ENCODE peak calls at places on chromosomes 11 and 22, in five cellular contexts. U, K, S, J and X are unnamed samples. For H3K4me1, the result is how much of the 10 kb centered on the place peaks cover.

GRCh38 chr22:28541137-28541536 is 138.5 kb downstream of the TTC28 start:
- DNase-seq in U (no peak), S (no peak), J (no peak), K (no peak), X (no peak)

GRCh38 chr11:2987881-2988280 is 4.2 kb downstream of the NAP1L4 start:
- DNase-seq in U (no peak), S (no peak), K (peak), J (no peak), X (no peak)

GRCh38 chr11:44320289-44320973 is 10.5 kb upstream of the ALX4 start:
- DNase-seq in K (no peak), J (no peak), S (no peak), U (no peak), X (no peak)

GRCh38 chr11:109865558-109866186 is 227.5 kb upstream of the ZC3H12C start:
- DNase-seq in J (no peak), U (no peak), K (no peak), S (no peak), X (peak)

GRCh38 chr11:18324381-18324780 is 2.0 kb downstream of the GTF2H1 start:
- DNase-seq in J (no peak), S (no peak), K (no peak), U (no peak), X (no peak)

GRCh38 chr11:70854891-70855556 is 397.4 kb downstream of the SHANK2 start:
- DNase-seq in J (no peak), S (no peak), U (no peak), K (no peak), X (no peak)

GRCh38 chr11:22225190-22225589 is 32.3 kb downstream of the ANO5 start:
- DNase-seq in S (no peak), K (no peak), J (no peak), U (no peak), X (no peak)

GRCh38 chr11:109138200-109138599 is 283.8 kb upstream of the C11orf87 start:
- DNase-seq in U (no peak), K (no peak), J (peak), S (no peak), X (no peak)

GRCh38 chr11:133082851-133083488 is 449.3 kb downstream of the OPCML start:
- DNase-seq in U (no peak), S (peak), K (peak), J (peak), X (peak)

GRCh38 chr22:19701420-19702145 is 12.7 kb upstream of the SEPTIN5 start:
- DNase-seq in J (no peak), S (no peak), U (peak), K (no peak), X (no peak)

GRCh38 chr11:36600155-36600554 is 2.1 kb upstream of the RAG2 start:
- DNase-seq in J (no peak), U (no peak), K (no peak), S (no peak), X (no peak)
- H3K4me1 ChIP-seq in J (under half), U (under half), K (under half), S (under half), X (under half)

GRCh38 chr11:95338430-95338991 is 107.5 kb upstream of the SESN3 start:
- DNase-seq in S (peak), U (peak), K (no peak), J (peak), X (no peak)
- H3K4me3 ChIP-seq in S (no peak), U (no peak), K (no peak), J (no peak), X (no peak)

DNA sequence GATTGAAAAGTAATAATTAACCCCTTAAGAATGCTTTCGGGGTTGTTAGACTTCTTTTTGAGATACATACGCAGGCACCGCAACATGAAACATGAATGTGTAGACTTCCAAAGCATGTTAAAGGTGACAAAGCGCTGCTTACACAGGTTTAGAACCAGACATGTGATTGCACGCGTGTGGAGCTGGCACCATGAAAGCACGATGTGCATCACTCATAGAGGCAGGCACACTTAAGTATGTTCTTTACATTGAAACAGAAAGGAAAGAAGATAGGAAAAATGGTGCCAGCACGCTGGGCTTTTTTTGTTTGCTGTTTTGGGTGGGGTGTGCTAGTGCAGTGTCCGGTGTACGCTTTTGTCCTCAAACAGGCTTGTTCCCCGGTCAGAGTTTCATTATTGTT is 83.6 kb upstream of the PPARA start:
- DNase-seq in S (peak), J (no peak), U (peak), K (peak), X (no peak)
- H3K4me1 ChIP-seq in S (under half), J (under half), U (under half), K (under half), X (half or more)

GRCh38 chr11:134950692-134951304 is 538.8 kb upstream of the B3GAT1 start:
- DNase-seq in J (peak), S (no peak), U (no peak), K (no peak), X (no peak)
- H3K4me3 ChIP-seq in J (no peak), S (no peak), U (no peak), K (no peak), X (no peak)

GRCh38 chr11:119712006-119712405 is 17.0 kb downstream of the NECTIN1 start:
- DNase-seq in U (no peak), J (no peak), S (no peak), K (no peak), X (no peak)

GRCh38 chr11:119714189-119714588 is 14.8 kb downstream of the NECTIN1 start:
- DNase-seq in J (no peak), K (no peak), U (no peak), S (no peak), X (no peak)

GRCh38 chr11:119714590-119714989 is 14.4 kb downstream of the NECTIN1 start:
- DNase-seq in S (no peak), J (no peak), K (no peak), U (no peak), X (no peak)

GRCh38 chr11:119712459-119713360 is 16.3 kb downstream of the NECTIN1 start:
- DNase-seq in U (no peak), S (no peak), J (no peak), K (no peak), X (no peak)

GRCh38 chr11:119713361-119714040 is 15.5 kb downstream of the NECTIN1 start:
- DNase-seq in J (no peak), K (peak), S (no peak), U (no peak), X (no peak)
- H3K4me1 ChIP-seq in J (under half), K (under half), S (under half), U (under half), X (under half)

GRCh38 chr22:37263966-37264887 is 18.1 kb upstream of the CYTH4 start:
- DNase-seq in U (no peak), S (no peak), J (no peak), K (no peak), X (no peak)

GRCh38 chr22:37267128-37267587 is 15.2 kb upstream of the CYTH4 start:
- DNase-seq in J (peak), S (peak), U (no peak), K (peak), X (peak)

GRCh38 chr22:37269930-37270678 is 12.2 kb upstream of the CYTH4 start:
- DNase-seq in K (no peak), U (peak), J (no peak), S (no peak), X (no peak)

GRCh38 chr22:37267661-37268413 is 14.5 kb upstream of the CYTH4 start:
- DNase-seq in U (no peak), S (no peak), K (no peak), J (no peak), X (no peak)

GRCh38 chr22:37266581-37267127 is 15.7 kb upstream of the CYTH4 start:
- DNase-seq in K (no peak), J (no peak), U (no peak), S (no peak), X (no peak)
- H3K4me3 ChIP-seq in K (no peak), J (no peak), U (no peak), S (no peak), X (no peak)

GRCh38 chr11:73322986-73323306 is 14.9 kb downstream of the ARHGEF17 start:
- DNase-seq in S (no peak), U (no peak), J (no peak), K (no peak), X (no peak)
- H3K4me1 ChIP-seq in S (under half), U (half or more), J (half or more), K (under half), X (under half)

GRCh38 chr22:35913925-35914324 is 114.7 kb downstream of the RBFOX2 start:
- DNase-seq in K (no peak), S (no peak), U (no peak), J (no peak), X (no peak)
- H3K4me3 ChIP-seq in K (no peak), S (no peak), U (peak), J (no peak), X (no peak)

GRCh38 chr11:117220999-117221774 is 10.7 kb downstream of the PCSK7 start:
- DNase-seq in S (no peak), K (no peak), U (peak), J (peak), X (no peak)
- H3K4me1 ChIP-seq in S (under half), K (under half), U (half or more), J (under half), X (under half)

GRCh38 chr11:130642994-130643393 is 194.5 kb downstream of the ADAMTS15 start:
- DNase-seq in S (no peak), U (no peak), K (no peak), J (no peak), X (no peak)
- H3K4me3 ChIP-seq in S (no peak), U (no peak), K (no peak), J (no peak), X (no peak)